ENCODE peak calls at places on chromosomes 1 and 21, in seven cellular contexts. One of them, this sample, is unnamed.

GRCh38 chr1:6420594-6421042 is 899 bp upstream of the HES2 start:
- DNase-seq in transverse colon: peak; percentile 71
- DNase-seq in Peyer's patch: no peak
- DNase-seq in esophagus squamous epithelium: no peak
- DNase-seq in right lobe of liver: no peak
- DNase-seq in spleen: no peak
- DNase-seq in IMR-90: no peak
- DNase-seq in this sample: no peak

GRCh38 chr1:101238041-101238515 is 1.3 kb downstream of the S1PR1 start:
- DNase-seq in transverse colon: no peak
- DNase-seq in spleen: peak; percentile 93
- DNase-seq in right lobe of liver: peak; percentile 53
- DNase-seq in Peyer's patch: peak; percentile 68
- DNase-seq in esophagus squamous epithelium: no peak
- DNase-seq in IMR-90: no peak
- DNase-seq in this sample: no peak

GRCh38 chr1:210347112-210347511 is 18.4 kb downstream of the HHAT start:
- DNase-seq in IMR-90: no peak
- DNase-seq in right lobe of liver: no peak
- DNase-seq in Peyer's patch: no peak
- DNase-seq in esophagus squamous epithelium: no peak
- DNase-seq in transverse colon: no peak
- DNase-seq in spleen: no peak
- DNase-seq in this sample: no peak

GRCh38 chr1:30242722-30243465 is 480.5 kb downstream of the MATN1 start:
- DNase-seq in spleen: no peak
- DNase-seq in Peyer's patch: no peak
- DNase-seq in transverse colon: no peak
- DNase-seq in right lobe of liver: no peak
- DNase-seq in esophagus squamous epithelium: no peak
- DNase-seq in IMR-90: no peak
- DNase-seq in this sample: no peak

GRCh38 chr1:159030311-159030710 is 20.6 kb downstream of the IFI16 start:
- DNase-seq in transverse colon: no peak
- DNase-seq in esophagus squamous epithelium: no peak
- DNase-seq in Peyer's patch: no peak
- DNase-seq in spleen: no peak
- DNase-seq in right lobe of liver: no peak
- DNase-seq in IMR-90: no peak
- DNase-seq in this sample: no peak

GRCh38 chr1:235503333-235504121 is 725 bp downstream of the B3GALNT2 start:
- DNase-seq in right lobe of liver: peak; percentile 77
- DNase-seq in spleen: peak; percentile 90
- DNase-seq in esophagus squamous epithelium: no peak
- DNase-seq in transverse colon: peak; percentile 74
- DNase-seq in Peyer's patch: peak; percentile 57
- DNase-seq in IMR-90: peak; percentile 41
- DNase-seq in this sample: peak; percentile 57

GRCh38 chr1:224632381-224632871 is 16.3 kb downstream of the CNIH3 start:
- DNase-seq in Peyer's patch: no peak
- DNase-seq in right lobe of liver: no peak
- DNase-seq in IMR-90: peak; percentile 94
- DNase-seq in esophagus squamous epithelium: no peak
- DNase-seq in spleen: no peak
- DNase-seq in transverse colon: no peak
- DNase-seq in this sample: no peak

GRCh38 chr21:16863541-16863940 is 649.3 kb upstream of the CXADR start:
- DNase-seq in IMR-90: no peak
- DNase-seq in right lobe of liver: no peak
- DNase-seq in spleen: no peak
- DNase-seq in esophagus squamous epithelium: no peak
- DNase-seq in Peyer's patch: no peak
- DNase-seq in transverse colon: no peak
- DNase-seq in this sample: no peak

GRCh38 chr21:45336870-45337269 is 49.2 kb upstream of the POFUT2 start:
- DNase-seq in right lobe of liver: peak; percentile 37
- DNase-seq in esophagus squamous epithelium: no peak
- DNase-seq in Peyer's patch: no peak
- DNase-seq in transverse colon: no peak
- DNase-seq in IMR-90: peak; percentile 33
- DNase-seq in spleen: peak; percentile 48
- DNase-seq in this sample: peak; percentile 20

GRCh38 chr21:45331521-45332257 is 44.0 kb upstream of the POFUT2 start:
- DNase-seq in Peyer's patch: no peak
- DNase-seq in transverse colon: no peak
- DNase-seq in esophagus squamous epithelium: no peak
- DNase-seq in spleen: peak; percentile 58
- DNase-seq in IMR-90: no peak
- DNase-seq in right lobe of liver: peak; percentile 52
- DNase-seq in this sample: peak; percentile 25

GRCh38 chr1:43270421-43271095 is 775 bp downstream of the TMEM125 start:
- DNase-seq in transverse colon: peak; percentile 92
- DNase-seq in spleen: peak; percentile 72
- DNase-seq in IMR-90: no peak
- DNase-seq in right lobe of liver: peak; percentile 55
- DNase-seq in esophagus squamous epithelium: no peak
- DNase-seq in Peyer's patch: peak; percentile 48
- DNase-seq in this sample: peak; percentile 49

GRCh38 chr1:188782220-188782841 is 1695.3 kb downstream of the BRINP3 start:
- DNase-seq in transverse colon: no peak
- DNase-seq in esophagus squamous epithelium: no peak
- DNase-seq in IMR-90: peak; percentile 51
- DNase-seq in Peyer's patch: no peak
- DNase-seq in right lobe of liver: no peak
- DNase-seq in spleen: no peak
- DNase-seq in this sample: no peak

GRCh38 chr1:214351551-214352277 is 70.8 kb downstream of the SMYD2 start:
- DNase-seq in right lobe of liver: no peak
- DNase-seq in Peyer's patch: no peak
- DNase-seq in esophagus squamous epithelium: no peak
- DNase-seq in spleen: no peak
- DNase-seq in IMR-90: no peak
- DNase-seq in transverse colon: no peak
- DNase-seq in this sample: no peak

GRCh38 chr1:169307176-169307575 is 60.4 kb downstream of the NME7 start:
- DNase-seq in right lobe of liver: no peak
- DNase-seq in transverse colon: no peak
- DNase-seq in esophagus squamous epithelium: no peak
- DNase-seq in spleen: no peak
- DNase-seq in IMR-90: no peak
- DNase-seq in Peyer's patch: no peak
- DNase-seq in this sample: no peak

GRCh38 chr1:37255111-37255795 is 219.1 kb upstream of the ZC3H12A start:
- DNase-seq in spleen: no peak
- DNase-seq in IMR-90: no peak
- DNase-seq in transverse colon: no peak
- DNase-seq in esophagus squamous epithelium: no peak
- DNase-seq in Peyer's patch: no peak
- DNase-seq in right lobe of liver: no peak
- DNase-seq in this sample: no peak

GRCh38 chr1:204520834-204521709 is 4.9 kb downstream of the MDM4 start:
- DNase-seq in esophagus squamous epithelium: no peak
- DNase-seq in IMR-90: peak; percentile 90
- DNase-seq in right lobe of liver: no peak
- DNase-seq in spleen: no peak
- DNase-seq in Peyer's patch: peak; percentile 81
- DNase-seq in transverse colon: peak; percentile 53
- DNase-seq in this sample: no peak

GRCh38 chr1:227219715-227220292 is 98.5 kb downstream of the CDC42BPA start:
- DNase-seq in Peyer's patch: no peak
- DNase-seq in spleen: no peak
- DNase-seq in right lobe of liver: no peak
- DNase-seq in esophagus squamous epithelium: no peak
- DNase-seq in transverse colon: no peak
- DNase-seq in IMR-90: no peak
- DNase-seq in this sample: no peak

GRCh38 chr1:3632716-3633343 is 8.0 kb downstream of the TPRG1L start:
- DNase-seq in IMR-90: no peak
- DNase-seq in spleen: peak; percentile 57
- DNase-seq in Peyer's patch: no peak
- DNase-seq in esophagus squamous epithelium: no peak
- DNase-seq in right lobe of liver: peak; percentile 43
- DNase-seq in transverse colon: no peak
- DNase-seq in this sample: no peak

GRCh38 chr21:14645702-14646101 is 99.6 kb upstream of the SAMSN1 start:
- DNase-seq in IMR-90: no peak
- DNase-seq in esophagus squamous epithelium: no peak
- DNase-seq in right lobe of liver: no peak
- DNase-seq in Peyer's patch: no peak
- DNase-seq in transverse colon: no peak
- DNase-seq in spleen: no peak
- DNase-seq in this sample: no peak

GRCh38 chr1:160726114-160726497 is 12.9 kb upstream of the SLAMF7 start:
- DNase-seq in transverse colon: no peak
- DNase-seq in spleen: no peak
- DNase-seq in esophagus squamous epithelium: no peak
- DNase-seq in Peyer's patch: no peak
- DNase-seq in right lobe of liver: no peak
- DNase-seq in IMR-90: no peak
- DNase-seq in this sample: no peak

GRCh38 chr1:73789965-73790364 is 408.0 kb downstream of the LRRIQ3 start:
- DNase-seq in transverse colon: no peak
- DNase-seq in IMR-90: no peak
- DNase-seq in spleen: no peak
- DNase-seq in esophagus squamous epithelium: no peak
- DNase-seq in right lobe of liver: no peak
- DNase-seq in Peyer's patch: no peak
- DNase-seq in this sample: no peak

GRCh38 chr1:85467929-85468540 is 3.1 kb upstream of the DDAH1 start:
- DNase-seq in transverse colon: no peak
- DNase-seq in esophagus squamous epithelium: no peak
- DNase-seq in spleen: no peak
- DNase-seq in IMR-90: no peak
- DNase-seq in Peyer's patch: no peak
- DNase-seq in right lobe of liver: no peak
- DNase-seq in this sample: no peak

GRCh38 chr1:81756872-81757271 is 43.9 kb upstream of the ADGRL2 start:
- DNase-seq in right lobe of liver: no peak
- DNase-seq in esophagus squamous epithelium: no peak
- DNase-seq in Peyer's patch: no peak
- DNase-seq in spleen: no peak
- DNase-seq in IMR-90: peak; percentile 6
- DNase-seq in transverse colon: no peak
- DNase-seq in this sample: no peak

GRCh38 chr1:3127738-3128137 is 58.7 kb downstream of the PRDM16 start:
- DNase-seq in IMR-90: no peak
- DNase-seq in esophagus squamous epithelium: no peak
- DNase-seq in spleen: no peak
- DNase-seq in transverse colon: no peak
- DNase-seq in right lobe of liver: no peak
- DNase-seq in Peyer's patch: no peak
- DNase-seq in this sample: no peak

DNA sequence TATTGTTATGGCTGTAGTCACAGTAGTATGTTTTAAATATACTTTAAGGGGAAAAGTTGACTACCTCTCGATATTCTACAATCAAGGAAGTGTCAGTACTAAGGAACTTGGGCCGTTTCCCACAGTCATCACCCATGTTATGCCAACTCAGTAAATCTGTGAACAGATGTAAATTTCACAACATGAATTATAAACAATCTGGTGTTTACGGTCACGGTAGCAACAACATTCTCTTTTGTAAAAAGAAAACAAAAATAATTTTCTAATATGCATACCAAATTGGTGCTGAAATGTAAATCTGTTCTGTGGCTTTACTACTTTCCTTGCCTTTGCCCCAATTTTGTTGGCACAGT is 1.2 kb downstream of the SH3GLB1 start:
- DNase-seq in IMR-90: no peak
- DNase-seq in Peyer's patch: no peak
- DNase-seq in transverse colon: peak; percentile 21
- DNase-seq in right lobe of liver: no peak
- DNase-seq in spleen: no peak
- DNase-seq in esophagus squamous epithelium: no peak
- DNase-seq in this sample: no peak
- H3K4me1 ChIP-seq in IMR-90: no peaks in the 10 kb centered on the region
- H3K4me1 ChIP-seq in Peyer's patch: no peaks in the 10 kb centered on the region
- H3K4me1 ChIP-seq in transverse colon: peaks cover 24% of the 10 kb centered on the region
- H3K4me1 ChIP-seq in right lobe of liver: no peaks in the 10 kb centered on the region
- H3K4me1 ChIP-seq in spleen: peaks cover 56% of the 10 kb centered on the region
- H3K4me1 ChIP-seq in esophagus squamous epithelium: peaks cover 10% of the 10 kb centered on the region
- H3K4me1 ChIP-seq in this sample: peaks cover 2% of the 10 kb centered on the region

DNA sequence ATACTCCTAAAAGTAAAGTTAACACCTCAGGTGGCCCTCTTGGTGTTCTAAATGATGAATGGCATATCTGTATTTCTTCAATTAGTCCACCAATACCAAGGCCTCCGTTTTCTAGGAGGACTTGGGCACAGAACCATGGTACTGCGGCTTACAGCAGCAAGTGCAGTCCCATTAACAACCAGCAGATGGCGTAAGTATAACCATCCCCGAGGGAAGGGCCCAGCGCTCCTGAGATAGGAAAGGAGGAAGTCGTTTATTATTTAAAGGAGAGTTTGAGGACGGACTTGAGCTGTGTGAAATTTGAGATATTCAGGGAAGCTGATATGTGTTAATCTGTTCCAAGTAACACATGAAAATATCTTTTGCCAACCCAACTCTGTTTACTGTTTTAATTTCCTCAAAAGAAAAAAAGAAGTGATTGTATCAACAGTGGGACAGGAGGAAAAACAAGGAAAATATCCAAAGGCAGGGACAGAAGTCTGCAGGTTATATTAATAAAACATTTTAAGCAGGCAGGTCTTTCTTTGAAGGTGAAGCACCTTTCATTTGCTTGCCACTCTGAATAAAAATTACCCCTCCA is 37.7 kb upstream of the KCNJ15 start:
- DNase-seq in transverse colon: peak; percentile 74
- DNase-seq in Peyer's patch: peak; percentile 49
- DNase-seq in IMR-90: peak; percentile 79
- DNase-seq in esophagus squamous epithelium: no peak
- DNase-seq in spleen: peak; percentile 85
- DNase-seq in right lobe of liver: peak; percentile 71
- DNase-seq in this sample: peak; percentile 45
- TF ChIP-seq CTCF in transverse colon: peak; percentile 95
- TF ChIP-seq CTCF in Peyer's patch: peak; percentile 84
- TF ChIP-seq CTCF in IMR-90: peak; percentile 91
- TF ChIP-seq CTCF in esophagus squamous epithelium: peak; percentile 62
- TF ChIP-seq CTCF in spleen: peak; percentile 87
- TF ChIP-seq CTCF in right lobe of liver: peak; percentile 97
- TF ChIP-seq CTCF in this sample: peak; percentile 71

GRCh38 chr1:203290261-203291089 is 14.8 kb upstream of the BTG2 start:
- DNase-seq in IMR-90: peak; percentile 73
- DNase-seq in right lobe of liver: peak; percentile 94
- DNase-seq in transverse colon: peak; percentile 99
- DNase-seq in esophagus squamous epithelium: peak; percentile 86
- DNase-seq in Peyer's patch: peak; percentile 99
- DNase-seq in spleen: peak; percentile 99
- DNase-seq in this sample: peak; percentile 98
- TF ChIP-seq POLR2A in IMR-90: no peak
- TF ChIP-seq POLR2A in right lobe of liver: peak; percentile 55
- TF ChIP-seq POLR2A in transverse colon: peak; percentile 95
- TF ChIP-seq POLR2A in esophagus squamous epithelium: peak; percentile 71
- TF ChIP-seq POLR2A in Peyer's patch: peak; percentile 58
- TF ChIP-seq POLR2A in spleen: peak; percentile 30
- TF ChIP-seq POLR2A in this sample: peak; percentile 62

GRCh38 chr1:25700626-25701025 is 84.0 kb downstream of the MAN1C1 start:
- DNase-seq in esophagus squamous epithelium: no peak
- DNase-seq in IMR-90: no peak
- DNase-seq in transverse colon: no peak
- DNase-seq in spleen: no peak
- DNase-seq in right lobe of liver: no peak
- DNase-seq in Peyer's patch: no peak
- DNase-seq in this sample: no peak
- H3K4me1 ChIP-seq in esophagus squamous epithelium: peaks cover 21% of the 10 kb centered on the region
- H3K4me1 ChIP-seq in IMR-90: peaks cover 41% of the 10 kb centered on the region
- H3K4me1 ChIP-seq in transverse colon: peaks cover 27% of the 10 kb centered on the region
- H3K4me1 ChIP-seq in spleen: peaks cover 24% of the 10 kb centered on the region
- H3K4me1 ChIP-seq in right lobe of liver: no peaks in the 10 kb centered on the region
- H3K4me1 ChIP-seq in Peyer's patch: no peaks in the 10 kb centered on the region
- H3K4me1 ChIP-seq in this sample: peaks cover 34% of the 10 kb centered on the region